ENCODE peak calls at places on chromosomes 16 and 17, in nine cellular contexts. C is left colon; E is astrocyte of the spinal cord; A is activated naive CD8-positive, alpha-beta T cell treated with anti-CD3 and anti-CD28 coated beads, Interleukin-2, amount 50 U/mL, for 16 hours; G is iris pigment epithelial cell; I is activated CD4-positive, alpha-beta T cell treated with anti-CD3 and anti-CD28 coated beads, Interleukin-2, amount 50 U/mL, for 48 hours; H is NCI-H1436 treated with DMSO at 0.1 percent for 48 hours; J is stimulated activated CD4-positive, alpha-beta T cell treated with anti-CD3 and anti-CD28 coated beads, Interleukin-2, amount 100 ng/mL, for 48 hours; V is effector CD4-positive, alpha-beta T cell. Q is an unnamed sample.

GRCh38 chr17:32697728-32698625 is 178.9 kb downstream of the MYO1D start:
- DNase-seq in G (no peak), V (no peak), J (no peak), C (no peak), I (no peak), E (no peak), A (no peak), H (no peak), Q (no peak)

GRCh38 chr17:37490022-37490587 is 414 bp downstream of the DUSP14 start:
- DNase-seq in C (peak), G (peak), I (peak), E (peak), A (peak), V (peak), H (no peak), J (peak), Q (no peak)

GRCh38 chr17:51240275-51240674 is 19.6 kb downstream of the MBTD1 start:
- DNase-seq in V (no peak), H (no peak), A (no peak), E (no peak), I (no peak), G (no peak), C (no peak), J (no peak), Q (no peak)

GRCh38 chr17:1957037-1957436 is 68.1 kb downstream of the RTN4RL1 start:
- DNase-seq in E (peak), G (peak), I (no peak), A (no peak), V (no peak), C (no peak), H (no peak), J (no peak), Q (no peak)

GRCh38 chr17:31200287-31200686 is 96.8 kb downstream of the OMG start:
- DNase-seq in V (no peak), J (no peak), A (no peak), H (no peak), I (no peak), C (no peak), E (no peak), G (no peak), Q (no peak)

GRCh38 chr17:63531022-63531965 is 8.1 kb downstream of the KCNH6 start:
- DNase-seq in I (no peak), C (no peak), J (no peak), V (no peak), H (no peak), G (no peak), A (no peak), E (no peak), Q (no peak)

GRCh38 chr17:37092041-37092440 is 143.3 kb downstream of the AATF start:
- DNase-seq in G (peak), H (no peak), E (no peak), A (no peak), I (no peak), J (no peak), C (peak), V (no peak), Q (no peak)

GRCh38 chr17:48546924-48547838 is 2.3 kb upstream of the HOXB2 start:
- DNase-seq in V (no peak), E (peak), C (no peak), H (no peak), G (no peak), A (no peak), J (no peak), I (no peak), Q (peak)

GRCh38 chr16:89841275-89841674 is 13.0 kb downstream of the SPIRE2 start:
- DNase-seq in C (no peak), I (peak), A (no peak), E (no peak), G (no peak), V (no peak), H (no peak), J (no peak), Q (no peak)

GRCh38 chr17:3964203-3965122 is at the start of gene ATP2A3:
- DNase-seq in E (no peak), J (peak), G (no peak), A (peak), I (peak), C (peak), V (peak), H (no peak), Q (no peak)

GRCh38 chr17:79991140-79991923 is 44.3 kb downstream of the TBC1D16 start:
- DNase-seq in I (peak), J (peak), C (peak), G (peak), E (peak), V (peak), H (peak), A (peak), Q (no peak)

GRCh38 chr16:75239463-75240122 is 11.8 kb downstream of the BCAR1 start:
- DNase-seq in G (no peak), I (no peak), C (no peak), V (no peak), J (no peak), H (no peak), A (no peak), E (no peak), Q (no peak)

Q was measured in NCI-H187 treated with DMSO at 0.1 percent for 48 hours.